ENCODE peak calls at places on chromosomes 5 and 9, in eight cellular contexts. One of them, this sample, is unnamed. For H3K36me3, the result is how much of the 10 kb centered on the place peaks cover.

GRCh38 chr5:32193591-32193990 is 19.5 kb upstream of the GOLPH3 start:
- DNase-seq in ovary: no peak
- DNase-seq in thyroid gland: peak
- DNase-seq in body of pancreas: peak
- DNase-seq in HCT116: no peak
- DNase-seq in breast epithelium: peak
- DNase-seq in IMR-90: peak
- DNase-seq in tibial nerve: peak
- DNase-seq in this sample: peak

GRCh38 chr9:102101723-102102122 is 363.3 kb upstream of the GRIN3A start:
- DNase-seq in ovary: no peak
- DNase-seq in thyroid gland: no peak
- DNase-seq in body of pancreas: no peak
- DNase-seq in HCT116: no peak
- DNase-seq in breast epithelium: no peak
- DNase-seq in IMR-90: no peak
- DNase-seq in tibial nerve: no peak
- DNase-seq in this sample: no peak

GRCh38 chr5:145341842-145342241 is 493.3 kb downstream of the PRELID2 start:
- DNase-seq in ovary: no peak
- DNase-seq in thyroid gland: no peak
- DNase-seq in body of pancreas: no peak
- DNase-seq in HCT116: no peak
- DNase-seq in breast epithelium: no peak
- DNase-seq in IMR-90: peak
- DNase-seq in tibial nerve: no peak
- DNase-seq in this sample: no peak

GRCh38 chr5:113061851-113062631 is 85.4 kb downstream of the DCP2 start:
- DNase-seq in ovary: no peak
- DNase-seq in thyroid gland: no peak
- DNase-seq in body of pancreas: no peak
- DNase-seq in HCT116: no peak
- DNase-seq in breast epithelium: no peak
- DNase-seq in IMR-90: peak
- DNase-seq in tibial nerve: no peak
- DNase-seq in this sample: no peak

GRCh38 chr9:2411459-2412215 is 209.9 kb upstream of the VLDLR start:
- DNase-seq in ovary: no peak
- DNase-seq in thyroid gland: no peak
- DNase-seq in body of pancreas: no peak
- DNase-seq in HCT116: no peak
- DNase-seq in breast epithelium: no peak
- DNase-seq in IMR-90: no peak
- DNase-seq in tibial nerve: no peak
- DNase-seq in this sample: no peak

GRCh38 chr5:9892696-9893095 is 262.5 kb upstream of the TAS2R1 start:
- DNase-seq in ovary: no peak
- DNase-seq in thyroid gland: no peak
- DNase-seq in body of pancreas: no peak
- DNase-seq in HCT116: no peak
- DNase-seq in breast epithelium: no peak
- DNase-seq in IMR-90: no peak
- DNase-seq in tibial nerve: no peak
- DNase-seq in this sample: no peak

GRCh38 chr5:21806943-21807342 is 1046.2 kb downstream of the CDH12 start:
- DNase-seq in ovary: no peak
- DNase-seq in thyroid gland: no peak
- DNase-seq in body of pancreas: no peak
- DNase-seq in HCT116: no peak
- DNase-seq in breast epithelium: no peak
- DNase-seq in IMR-90: peak
- DNase-seq in tibial nerve: peak
- DNase-seq in this sample: no peak

GRCh38 chr5:73596705-73597328 is 29.2 kb upstream of the ARHGEF28 start:
- DNase-seq in ovary: no peak
- DNase-seq in thyroid gland: no peak
- DNase-seq in body of pancreas: peak
- DNase-seq in HCT116: peak
- DNase-seq in breast epithelium: no peak
- DNase-seq in IMR-90: peak
- DNase-seq in tibial nerve: peak
- DNase-seq in this sample: peak

GRCh38 chr5:113480243-113480642 is 8.0 kb downstream of the MCC start:
- DNase-seq in ovary: no peak
- DNase-seq in thyroid gland: no peak
- DNase-seq in body of pancreas: no peak
- DNase-seq in HCT116: no peak
- DNase-seq in breast epithelium: no peak
- DNase-seq in IMR-90: no peak
- DNase-seq in tibial nerve: no peak
- DNase-seq in this sample: no peak

GRCh38 chr5:168481330-168481788 is 4.9 kb upstream of the RARS1 start:
- DNase-seq in ovary: no peak
- DNase-seq in thyroid gland: no peak
- DNase-seq in body of pancreas: no peak
- DNase-seq in HCT116: no peak
- DNase-seq in breast epithelium: no peak
- DNase-seq in IMR-90: no peak
- DNase-seq in tibial nerve: no peak
- DNase-seq in this sample: peak

GRCh38 chr5:141747152-141747640 is 65.2 kb upstream of the ARAP3 start:
- DNase-seq in ovary: no peak
- DNase-seq in thyroid gland: peak
- DNase-seq in body of pancreas: peak
- DNase-seq in HCT116: peak
- DNase-seq in breast epithelium: peak
- DNase-seq in IMR-90: peak
- DNase-seq in tibial nerve: peak
- DNase-seq in this sample: peak

GRCh38 chr9:116074658-116075057 is 78.9 kb upstream of the PAPPA start:
- DNase-seq in ovary: no peak
- DNase-seq in thyroid gland: no peak
- DNase-seq in body of pancreas: no peak
- DNase-seq in HCT116: no peak
- DNase-seq in breast epithelium: no peak
- DNase-seq in IMR-90: peak
- DNase-seq in tibial nerve: no peak
- DNase-seq in this sample: no peak

GRCh38 chr9:35396560-35397215 is 93.2 kb upstream of the RUSC2 start:
- DNase-seq in ovary: no peak
- DNase-seq in thyroid gland: no peak
- DNase-seq in body of pancreas: no peak
- DNase-seq in HCT116: no peak
- DNase-seq in breast epithelium: no peak
- DNase-seq in IMR-90: no peak
- DNase-seq in tibial nerve: no peak
- DNase-seq in this sample: no peak

GRCh38 chr5:173888473-173889135 is 455 bp downstream of the CPEB4 start:
- DNase-seq in ovary: peak
- DNase-seq in thyroid gland: no peak
- DNase-seq in body of pancreas: no peak
- DNase-seq in HCT116: no peak
- DNase-seq in breast epithelium: no peak
- DNase-seq in IMR-90: peak
- DNase-seq in tibial nerve: no peak
- DNase-seq in this sample: peak

GRCh38 chr5:31640024-31640423 is 1.1 kb downstream of the PDZD2 start:
- DNase-seq in ovary: no peak
- DNase-seq in thyroid gland: no peak
- DNase-seq in body of pancreas: no peak
- DNase-seq in HCT116: no peak
- DNase-seq in breast epithelium: no peak
- DNase-seq in IMR-90: no peak
- DNase-seq in tibial nerve: no peak
- DNase-seq in this sample: no peak

GRCh38 chr9:131214457-131214856 is 61.9 kb downstream of the FAM78A start:
- DNase-seq in ovary: no peak
- DNase-seq in thyroid gland: no peak
- DNase-seq in body of pancreas: no peak
- DNase-seq in HCT116: no peak
- DNase-seq in breast epithelium: no peak
- DNase-seq in IMR-90: peak
- DNase-seq in tibial nerve: no peak
- DNase-seq in this sample: no peak

GRCh38 chr9:131214931-131215330 is 61.4 kb downstream of the FAM78A start:
- DNase-seq in ovary: no peak
- DNase-seq in thyroid gland: no peak
- DNase-seq in body of pancreas: no peak
- DNase-seq in HCT116: no peak
- DNase-seq in breast epithelium: no peak
- DNase-seq in IMR-90: no peak
- DNase-seq in tibial nerve: no peak
- DNase-seq in this sample: no peak

GRCh38 chr9:131218370-131218769 is 57.9 kb downstream of the FAM78A start:
- DNase-seq in ovary: no peak
- DNase-seq in thyroid gland: no peak
- DNase-seq in body of pancreas: no peak
- DNase-seq in HCT116: no peak
- DNase-seq in breast epithelium: no peak
- DNase-seq in IMR-90: no peak
- DNase-seq in tibial nerve: no peak
- DNase-seq in this sample: no peak

GRCh38 chr9:131217321-131218031 is 58.8 kb downstream of the FAM78A start:
- DNase-seq in ovary: no peak
- DNase-seq in thyroid gland: no peak
- DNase-seq in body of pancreas: no peak
- DNase-seq in HCT116: no peak
- DNase-seq in breast epithelium: no peak
- DNase-seq in IMR-90: no peak
- DNase-seq in tibial nerve: no peak
- DNase-seq in this sample: no peak

GRCh38 chr9:131216806-131217205 is 59.5 kb downstream of the FAM78A start:
- DNase-seq in ovary: no peak
- DNase-seq in thyroid gland: no peak
- DNase-seq in body of pancreas: no peak
- DNase-seq in HCT116: no peak
- DNase-seq in breast epithelium: no peak
- DNase-seq in IMR-90: peak
- DNase-seq in tibial nerve: no peak
- DNase-seq in this sample: no peak
- H3K36me3 ChIP-seq in ovary: under half
- H3K36me3 ChIP-seq in thyroid gland: under half
- H3K36me3 ChIP-seq in body of pancreas: under half
- H3K36me3 ChIP-seq in HCT116: under half
- H3K36me3 ChIP-seq in breast epithelium: under half
- H3K36me3 ChIP-seq in IMR-90: under half
- H3K36me3 ChIP-seq in tibial nerve: under half
- H3K36me3 ChIP-seq in this sample: under half

DNA sequence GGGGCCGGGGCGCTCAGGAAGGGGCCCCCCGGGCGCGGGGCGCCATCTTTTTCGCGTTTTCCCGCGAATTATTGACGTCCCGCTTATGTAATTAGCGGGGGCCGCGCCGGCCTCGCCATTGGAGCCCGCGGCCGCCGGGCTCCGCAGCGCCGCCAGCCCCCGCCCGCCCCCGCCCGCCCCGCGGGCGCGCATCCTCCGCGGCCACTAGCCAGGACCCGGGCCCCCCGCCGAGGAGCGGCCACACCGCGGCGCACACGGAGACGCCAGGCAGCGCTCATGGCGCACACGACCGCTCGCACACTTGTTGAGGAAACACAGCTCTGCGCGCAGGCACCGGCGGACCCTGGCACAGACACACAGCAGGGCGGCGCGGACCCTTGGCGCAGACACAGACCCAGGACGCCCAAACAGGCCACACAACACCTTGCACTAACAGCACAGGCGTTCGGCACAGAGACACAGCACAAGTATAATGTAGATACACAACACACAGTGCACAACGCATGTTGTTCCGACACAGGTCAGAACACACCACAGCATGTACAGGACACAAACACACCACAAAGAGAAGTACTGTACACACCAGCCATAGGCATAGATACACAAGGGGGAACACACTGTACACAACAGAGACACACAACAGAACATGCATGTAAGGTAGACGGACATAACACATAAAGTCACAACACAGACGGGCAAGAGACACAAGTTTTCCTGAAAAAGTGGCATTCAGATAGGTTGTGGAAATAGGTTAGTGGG is 467 bp upstream of the PHF19 start:
- DNase-seq in ovary: peak
- DNase-seq in thyroid gland: peak
- DNase-seq in body of pancreas: peak
- DNase-seq in HCT116: no peak
- DNase-seq in breast epithelium: no peak
- DNase-seq in IMR-90: peak
- DNase-seq in tibial nerve: peak
- DNase-seq in this sample: peak
- TF ChIP-seq POLR2A in ovary: no peak
- TF ChIP-seq POLR2A in thyroid gland: no peak
- TF ChIP-seq POLR2A in body of pancreas: peak
- TF ChIP-seq POLR2A in HCT116: peak
- TF ChIP-seq POLR2A in breast epithelium: no peak
- TF ChIP-seq POLR2A in IMR-90: peak
- TF ChIP-seq POLR2A in tibial nerve: no peak
- TF ChIP-seq POLR2A in this sample: peak

GRCh38 chr9:120438111-120438510 is 141.9 kb downstream of the CDK5RAP2 start:
- DNase-seq in ovary: no peak
- DNase-seq in thyroid gland: no peak
- DNase-seq in body of pancreas: no peak
- DNase-seq in HCT116: no peak
- DNase-seq in breast epithelium: no peak
- DNase-seq in IMR-90: peak
- DNase-seq in tibial nerve: no peak
- DNase-seq in this sample: no peak

GRCh38 chr9:120442280-120442597 is 137.7 kb downstream of the CDK5RAP2 start:
- DNase-seq in ovary: no peak
- DNase-seq in thyroid gland: no peak
- DNase-seq in body of pancreas: no peak
- DNase-seq in HCT116: no peak
- DNase-seq in breast epithelium: no peak
- DNase-seq in IMR-90: no peak
- DNase-seq in tibial nerve: no peak
- DNase-seq in this sample: no peak

GRCh38 chr9:120441446-120442279 is 138.3 kb downstream of the CDK5RAP2 start:
- DNase-seq in ovary: no peak
- DNase-seq in thyroid gland: no peak
- DNase-seq in body of pancreas: peak
- DNase-seq in HCT116: no peak
- DNase-seq in breast epithelium: no peak
- DNase-seq in IMR-90: peak
- DNase-seq in tibial nerve: no peak
- DNase-seq in this sample: no peak

GRCh38 chr9:120439147-120439546 is 140.8 kb downstream of the CDK5RAP2 start:
- DNase-seq in ovary: no peak
- DNase-seq in thyroid gland: no peak
- DNase-seq in body of pancreas: no peak
- DNase-seq in HCT116: no peak
- DNase-seq in breast epithelium: no peak
- DNase-seq in IMR-90: peak
- DNase-seq in tibial nerve: no peak
- DNase-seq in this sample: no peak

GRCh38 chr9:120440791-120441190 is 139.2 kb downstream of the CDK5RAP2 start:
- DNase-seq in ovary: no peak
- DNase-seq in thyroid gland: no peak
- DNase-seq in body of pancreas: no peak
- DNase-seq in HCT116: no peak
- DNase-seq in breast epithelium: no peak
- DNase-seq in IMR-90: no peak
- DNase-seq in tibial nerve: no peak
- DNase-seq in this sample: no peak
- H3K36me3 ChIP-seq in ovary: under half
- H3K36me3 ChIP-seq in thyroid gland: under half
- H3K36me3 ChIP-seq in body of pancreas: under half
- H3K36me3 ChIP-seq in HCT116: under half
- H3K36me3 ChIP-seq in breast epithelium: under half
- H3K36me3 ChIP-seq in IMR-90: under half
- H3K36me3 ChIP-seq in tibial nerve: under half
- H3K36me3 ChIP-seq in this sample: under half

GRCh38 chr9:136807281-136808074 is at the start of gene RABL6:
- DNase-seq in ovary: peak
- DNase-seq in thyroid gland: peak
- DNase-seq in body of pancreas: peak
- DNase-seq in HCT116: no peak
- DNase-seq in breast epithelium: peak
- DNase-seq in IMR-90: peak
- DNase-seq in tibial nerve: peak
- DNase-seq in this sample: peak
- TF ChIP-seq POLR2A in ovary: peak
- TF ChIP-seq POLR2A in thyroid gland: peak
- TF ChIP-seq POLR2A in body of pancreas: peak
- TF ChIP-seq POLR2A in HCT116: peak
- TF ChIP-seq POLR2A in breast epithelium: no peak
- TF ChIP-seq POLR2A in IMR-90: peak
- TF ChIP-seq POLR2A in tibial nerve: peak
- TF ChIP-seq POLR2A in this sample: peak